ENCODE peak calls at places on chromosomes 1 and 21, in ten cellular contexts. B is foreskin fibroblast, T is fibroblast of lung, Z is IMR-90, C is A549, L is breast epithelium, V is AG09309, F is mammary epithelial cell, W is uterus, X is fibroblast of mammary gland. A is an unnamed sample.

GRCh38 chr1:7248828-7249227 is 463.6 kb downstream of the CAMTA1 start:
- DNase-seq in V (no peak), W (no peak), X (no peak), C (no peak), F (no peak), Z (no peak), T (no peak), L (no peak), B (no peak), A (no peak)

GRCh38 chr1:4797429-4797828 is 143.0 kb downstream of the AJAP1 start:
- DNase-seq in B (no peak), Z (no peak), V (no peak), F (no peak), W (no peak), L (no peak), X (no peak), T (no peak), C (no peak), A (no peak)

GRCh38 chr1:227893696-227894305 is 53.9 kb downstream of the WNT9A start:
- DNase-seq in T (no peak), X (no peak), W (no peak), B (no peak), Z (no peak), L (peak), V (no peak), C (no peak), F (peak), A (no peak)

GRCh38 chr1:32605711-32606424 is 44.5 kb downstream of the ZBTB8OS start:
- DNase-seq in Z (no peak), F (no peak), B (no peak), C (no peak), T (no peak), L (no peak), W (no peak), X (no peak), V (no peak), A (no peak)

GRCh38 chr1:154791292-154792278 is 78.5 kb downstream of the KCNN3 start:
- DNase-seq in L (no peak), F (peak), Z (peak), T (peak), V (no peak), X (peak), B (peak), W (peak), C (no peak), A (peak)

GRCh38 chr1:56688522-56689026 is 43.5 kb downstream of the PRKAA2 start:
- DNase-seq in Z (peak), B (peak), C (peak), T (peak), F (peak), L (no peak), V (no peak), X (peak), W (no peak), A (peak)

GRCh38 chr1:93347319-93347899 is 1.7 kb downstream of the DR1 start:
- DNase-seq in L (no peak), Z (no peak), X (no peak), T (no peak), B (no peak), C (no peak), F (no peak), V (no peak), W (no peak), A (no peak)

GRCh38 chr1:214241060-214241459 is 39.9 kb upstream of the SMYD2 start:
- DNase-seq in C (no peak), B (peak), F (no peak), Z (peak), V (no peak), L (no peak), W (no peak), X (peak), T (no peak), A (peak)

GRCh38 chr1:32487182-32487581 is 22.3 kb downstream of the ZBTB8B start:
- DNase-seq in F (no peak), B (no peak), Z (no peak), C (no peak), X (no peak), T (no peak), V (no peak), L (no peak), W (no peak), A (no peak)

GRCh38 chr1:178941261-178941689 is 70.4 kb upstream of the ANGPTL1 start:
- DNase-seq in L (no peak), Z (no peak), T (no peak), C (no peak), F (no peak), V (no peak), W (no peak), X (no peak), B (no peak), A (no peak)

GRCh38 chr1:166527752-166528151 is 311.5 kb upstream of the POGK start:
- DNase-seq in W (no peak), X (no peak), C (no peak), L (no peak), F (no peak), Z (no peak), B (no peak), V (no peak), T (no peak), A (no peak)

GRCh38 chr1:59333626-59334277 is 36.9 kb downstream of the FGGY start:
- DNase-seq in X (peak), W (no peak), C (no peak), T (no peak), Z (no peak), F (peak), L (no peak), V (no peak), B (no peak), A (peak)

GRCh38 chr1:234520908-234521801 is 42.2 kb upstream of the TARBP1 start:
- DNase-seq in F (no peak), B (no peak), W (no peak), X (no peak), Z (no peak), C (no peak), V (no peak), T (no peak), L (no peak), A (no peak)

GRCh38 chr1:8395433-8395866 is 77.5 kb downstream of the SLC45A1 start:
- DNase-seq in L (no peak), F (no peak), W (no peak), X (no peak), B (no peak), V (no peak), Z (no peak), T (peak), C (no peak), A (no peak)

GRCh38 chr1:224447971-224448370 is 13.4 kb upstream of the WDR26 start:
- DNase-seq in B (no peak), X (no peak), W (no peak), T (no peak), V (no peak), F (no peak), L (no peak), Z (no peak), C (no peak), A (no peak)

GRCh38 chr21:29334717-29335428 is 36.2 kb downstream of the BACH1 start:
- DNase-seq in B (peak), L (no peak), X (peak), C (no peak), V (no peak), F (no peak), Z (peak), T (peak), W (no peak), A (peak)

GRCh38 chr1:13828454-13829151 is 128.6 kb downstream of the PRDM2 start:
- DNase-seq in L (peak), T (no peak), F (no peak), W (no peak), Z (no peak), B (peak), X (peak), C (peak), V (no peak), A (peak)

GRCh38 chr1:18059206-18059605 is 48.4 kb upstream of the IGSF21 start:
- DNase-seq in W (no peak), B (no peak), L (no peak), F (no peak), C (no peak), V (no peak), Z (no peak), T (no peak), X (no peak), A (no peak)

GRCh38 chr1:29303201-29304024 is 67.1 kb downstream of the PTPRU start:
- DNase-seq in C (no peak), W (no peak), F (no peak), T (no peak), V (no peak), Z (no peak), B (no peak), X (no peak), L (no peak), A (no peak)

GRCh38 chr1:84957956-84958355 is 39.0 kb downstream of the MCOLN2 start:
- DNase-seq in L (no peak), W (no peak), F (no peak), B (no peak), C (no peak), V (no peak), Z (no peak), X (peak), T (no peak), A (no peak)

GRCh38 chr1:30752651-30752908 is 5.0 kb downstream of the LAPTM5 start:
- DNase-seq in X (no peak), C (no peak), T (no peak), B (no peak), W (no peak), V (no peak), Z (no peak), F (no peak), L (no peak), A (no peak)

GRCh38 chr1:230589951-230590350 is 52.3 kb upstream of the COG2 start:
- DNase-seq in T (no peak), W (no peak), B (no peak), F (no peak), L (no peak), V (no peak), X (no peak), C (no peak), Z (no peak), A (no peak)

GRCh38 chr1:165129568-165130164 is 226.8 kb downstream of the LMX1A start:
- DNase-seq in L (peak), Z (peak), C (peak), W (no peak), F (peak), X (peak), B (peak), V (no peak), T (peak), A (peak)

GRCh38 chr1:23756676-23757075 is 13.4 kb downstream of the ELOA start:
- DNase-seq in X (peak), L (no peak), W (no peak), C (no peak), F (peak), B (peak), Z (peak), V (no peak), T (peak), A (no peak)

GRCh38 chr1:40819101-40819500 is 35.5 kb downstream of the KCNQ4 start:
- DNase-seq in T (no peak), F (no peak), X (no peak), L (no peak), Z (no peak), B (no peak), V (no peak), C (no peak), W (no peak), A (no peak)

GRCh38 chr1:204726478-204726877 is 40.9 kb upstream of the LRRN2 start:
- DNase-seq in X (peak), L (no peak), B (peak), W (no peak), F (peak), T (peak), V (no peak), Z (peak), C (peak), A (peak)

GRCh38 chr21:34201441-34201838 is 128.1 kb downstream of the MRPS6 start:
- DNase-seq in B (no peak), L (no peak), T (no peak), X (no peak), V (no peak), W (no peak), C (no peak), Z (no peak), F (no peak), A (no peak)

GRCh38 chr1:182391028-182391361 is 595 bp downstream of the GLUL start:
- DNase-seq in V (no peak), L (no peak), C (no peak), T (no peak), B (no peak), Z (no peak), W (no peak), X (no peak), F (no peak), A (no peak)

GRCh38 chr1:76053021-76053420 is 21.5 kb upstream of the ST6GALNAC3 start:
- DNase-seq in V (no peak), C (no peak), L (no peak), X (peak), T (peak), W (no peak), Z (no peak), F (no peak), B (peak), A (no peak)

GRCh38 chr1:41678141-41678878 is 193.8 kb upstream of the EDN2 start:
- DNase-seq in L (peak), X (peak), V (peak), Z (peak), F (peak), C (no peak), W (peak), T (peak), B (peak), A (peak)

GRCh38 chr1:10671090-10671489 is 125.4 kb downstream of the CASZ1 start:
- DNase-seq in X (no peak), F (no peak), Z (no peak), C (no peak), B (no peak), L (no peak), V (no peak), T (no peak), W (no peak), A (peak)

GRCh38 chr1:231176421-231176820 is 14.6 kb downstream of the TRIM67 start:
- DNase-seq in B (no peak), V (no peak), X (no peak), Z (no peak), T (no peak), L (no peak), W (no peak), F (no peak), C (no peak), A (no peak)

GRCh38 chr1:76933847-76934657 is 66.8 kb downstream of the ST6GALNAC5 start:
- DNase-seq in B (no peak), C (no peak), Z (no peak), L (no peak), T (no peak), X (no peak), F (no peak), W (no peak), V (no peak), A (no peak)

GRCh38 chr1:24018611-24019580 is 38.8 kb upstream of the SRSF10 start:
- DNase-seq in X (peak), L (peak), V (peak), Z (peak), F (peak), B (peak), C (peak), W (peak), T (peak), A (peak)

GRCh38 chr1:11590395-11590794 is 63.8 kb downstream of the FBXO2 start:
- DNase-seq in C (no peak), X (no peak), F (no peak), Z (no peak), L (no peak), W (no peak), B (no peak), V (no peak), T (no peak), A (no peak)

GRCh38 chr1:43980255-43981134 is 1.5 kb downstream of the B4GALT2 start:
- DNase-seq in W (no peak), C (no peak), F (peak), B (peak), X (peak), Z (peak), V (no peak), T (peak), L (no peak), A (peak)

GRCh38 chr1:31627301-31627929 is 9.9 kb downstream of the HCRTR1 start:
- DNase-seq in V (no peak), B (peak), W (no peak), C (no peak), Z (no peak), F (peak), T (no peak), L (peak), X (no peak), A (no peak)

GRCh38 chr1:193031431-193031830 is 27.7 kb downstream of the UCHL5 start:
- DNase-seq in B (peak), F (no peak), W (no peak), T (peak), Z (peak), C (no peak), L (no peak), X (peak), V (no peak), A (peak)

GRCh38 chr1:143727263-143727662 is 244.5 kb downstream of the FAM72C start:
- DNase-seq in L (no peak), B (no peak), T (no peak), V (no peak), C (no peak), F (no peak), W (no peak), Z (no peak), X (no peak), A (no peak)

GRCh38 chr1:182614796-182615451 is 10.7 kb upstream of the RGS16 start:
- DNase-seq in C (peak), L (peak), Z (peak), T (peak), B (peak), F (peak), W (peak), V (peak), X (peak), A (peak)

DNA sequence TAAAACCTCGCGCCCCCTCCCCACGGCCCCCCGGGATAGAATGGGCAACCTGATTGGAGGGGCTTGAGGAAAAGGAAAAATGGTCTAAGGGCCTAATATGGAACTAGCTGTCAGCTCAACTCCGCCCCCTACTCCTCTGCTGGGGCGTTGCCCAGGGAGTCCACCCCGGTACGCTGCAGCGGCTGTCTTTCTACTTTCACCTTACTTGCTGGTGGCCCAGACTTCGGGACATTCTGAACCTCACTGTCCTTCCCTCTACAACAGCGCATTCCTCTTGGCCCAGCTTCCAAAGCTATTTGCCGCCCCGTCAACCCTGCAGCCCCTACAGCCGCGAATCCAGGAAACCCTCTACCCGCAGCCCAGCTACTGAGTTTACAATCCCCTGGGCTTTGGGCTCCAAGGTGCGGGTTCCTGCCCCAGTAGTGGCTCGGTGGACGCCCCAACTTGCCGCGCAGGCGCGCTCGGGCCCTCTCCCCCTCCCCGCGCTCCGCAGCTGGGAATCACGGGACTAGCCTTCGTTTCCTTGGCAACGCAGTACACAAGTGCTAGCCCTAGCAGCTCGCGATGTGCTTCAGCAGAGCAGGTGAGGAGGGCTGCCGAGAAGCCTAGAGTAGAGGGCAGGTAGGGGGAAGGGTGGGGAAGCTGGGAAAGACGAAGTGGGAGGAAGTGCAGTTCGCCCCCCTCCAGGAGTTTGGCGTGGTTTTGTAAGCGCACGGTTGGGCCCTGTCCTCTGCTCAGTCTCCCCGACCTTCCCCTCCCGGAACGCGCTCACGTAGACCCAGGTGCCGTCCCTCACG is 55.6 kb downstream of the CHIA start:
- DNase-seq in W (peak), L (peak), F (peak), B (peak), C (peak), X (peak), V (peak), Z (peak), T (peak), A (peak)
- TF ChIP-seq CTCF in W (no peak), L (no peak), F (peak), B (no peak), C (no peak), X (peak), V (peak), Z (no peak), T (peak), A (peak)

DNA sequence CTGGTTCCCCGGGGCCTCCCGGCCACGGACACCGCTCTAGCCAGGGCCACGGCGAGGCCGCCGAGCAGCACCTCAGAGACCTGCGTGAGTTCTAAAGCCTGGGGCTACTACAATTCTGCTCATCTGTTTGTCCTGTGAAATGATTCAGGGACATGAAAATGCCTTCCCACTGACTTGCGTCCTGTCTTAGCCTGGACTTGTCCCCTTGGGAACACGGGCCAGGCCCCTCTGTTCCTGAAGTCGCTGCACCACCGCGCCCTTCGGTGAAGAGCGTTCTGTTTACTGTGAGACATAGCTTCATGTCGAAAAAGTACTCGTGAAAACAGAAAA is 11.9 kb downstream of the YBEY start:
- DNase-seq in X (no peak), T (no peak), Z (no peak), V (no peak), W (no peak), L (no peak), F (no peak), B (no peak), C (no peak), A (peak)
- H3K4me3 ChIP-seq in X (no peak), T (peak), Z (no peak), V (no peak), W (peak), L (peak), F (no peak), B (peak), C (no peak), A (peak)

GRCh38 chr1:38917772-38918171 is 23.9 kb downstream of the RHBDL2 start:
- DNase-seq in L (no peak), T (no peak), B (no peak), Z (no peak), V (no peak), W (no peak), F (no peak), X (no peak), C (no peak), A (no peak)

GRCh38 chr1:38917337-38917736 is 24.3 kb downstream of the RHBDL2 start:
- DNase-seq in B (no peak), X (no peak), V (no peak), Z (no peak), L (no peak), C (no peak), F (no peak), W (no peak), T (no peak), A (no peak)

GRCh38 chr1:38915352-38915948 is 26.2 kb downstream of the RHBDL2 start:
- DNase-seq in T (peak), C (no peak), Z (peak), F (no peak), L (no peak), V (no peak), B (peak), X (no peak), W (no peak), A (no peak)

GRCh38 chr1:38918568-38918967 is 23.1 kb downstream of the RHBDL2 start:
- DNase-seq in L (no peak), B (no peak), V (no peak), C (no peak), X (no peak), T (no peak), F (no peak), W (no peak), Z (no peak), A (no peak)

DNA sequence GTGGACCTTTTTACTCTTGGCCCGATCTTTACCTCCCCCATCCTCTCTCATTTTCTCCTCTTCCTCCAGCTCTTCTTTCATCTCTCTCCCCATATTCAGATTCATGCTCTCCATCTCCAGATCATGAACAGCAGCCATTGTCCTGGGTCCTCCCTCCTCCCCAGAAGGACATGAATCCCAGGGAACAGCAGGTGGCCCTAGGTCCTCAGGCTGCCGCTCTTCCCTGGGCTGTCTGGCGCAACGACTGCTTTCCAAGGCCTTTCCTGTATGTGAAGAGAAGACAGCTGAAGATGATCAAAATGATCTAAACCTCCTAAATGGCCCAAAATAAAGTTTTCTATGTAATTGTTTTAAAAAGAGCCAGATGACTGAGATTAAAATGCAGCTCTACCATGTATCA is 22.6 kb downstream of the RHBDL2 start:
- DNase-seq in V (no peak), Z (no peak), C (no peak), L (no peak), X (no peak), W (peak), T (no peak), F (no peak), B (peak), A (no peak)
- TF ChIP-seq CTCF in V (no peak), Z (no peak), C (no peak), L (no peak), X (no peak), W (no peak), T (no peak), F (peak), B (no peak), A (peak)

DNA sequence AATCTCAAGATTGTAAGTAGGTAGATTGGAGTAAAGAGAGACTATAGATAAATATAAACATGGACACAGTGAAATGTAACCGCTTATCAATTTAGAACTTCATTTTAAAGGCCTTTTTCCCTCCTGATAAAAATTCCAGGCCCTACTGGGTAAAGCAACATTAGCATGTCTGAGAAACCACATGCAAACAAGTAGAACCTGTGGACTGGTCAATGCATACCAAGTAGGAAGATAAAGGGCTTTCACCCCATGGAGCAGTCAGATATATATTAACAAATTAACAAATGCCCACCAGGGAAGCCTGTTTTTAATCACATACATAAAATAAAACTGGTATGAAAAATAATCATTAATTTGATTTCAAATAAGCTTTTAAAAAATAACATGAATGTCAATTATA is 8.1 kb downstream of the DPH5 start:
- DNase-seq in B (no peak), V (no peak), T (no peak), L (no peak), X (no peak), Z (no peak), W (no peak), F (no peak), C (no peak), A (no peak)
- H3K4me3 ChIP-seq in B (no peak), V (no peak), T (no peak), L (no peak), X (no peak), Z (no peak), W (no peak), F (no peak), C (no peak), A (no peak)